ENCODE peak calls at places on chromosomes 5 and 9, in seven cellular contexts. W is IMR-90, B is neuronal stem cell, I is H9, G is mesendoderm, A is mesenchymal stem cell, H is H1. T is an unnamed sample.

GRCh38 chr5:67238191-67238590 is 41.6 kb upstream of the CD180 start:
- DNase-seq in W (peak; percentile 13), H (no peak), I (no peak), G (no peak), A (peak; percentile 69), B (no peak), T (no peak)

GRCh38 chr9:100111235-100111634 is 12.2 kb downstream of the INVS start:
- DNase-seq in W (peak; percentile 98), B (no peak), H (no peak), G (no peak), I (no peak), A (peak; percentile 92), T (no peak)

GRCh38 chr5:80411589-80412219 is 3.8 kb downstream of the ZFYVE16 start:
- DNase-seq in H (no peak), I (no peak), A (peak; percentile 9), B (no peak), W (peak; percentile 7), G (no peak), T (no peak)

GRCh38 chr5:95786821-95787408 is 35.6 kb downstream of the GLRX start:
- DNase-seq in B (no peak), I (no peak), W (peak; percentile 75), A (no peak), H (no peak), G (peak; percentile 60), T (peak; percentile 93)

GRCh38 chr5:91244380-91245073 is 138.6 kb downstream of the ARRDC3 start:
- DNase-seq in G (no peak), A (no peak), H (no peak), B (no peak), I (no peak), W (no peak), T (no peak)

GRCh38 chr5:109516385-109516784 is 106.6 kb upstream of the PJA2 start:
- DNase-seq in B (no peak), I (no peak), A (peak; percentile 62), W (peak; percentile 10), H (no peak), G (no peak), T (no peak)

GRCh38 chr9:4038182-4038723 is 261.6 kb downstream of the GLIS3 start:
- DNase-seq in A (peak; percentile 59), B (no peak), G (no peak), W (peak; percentile 53), I (no peak), H (no peak), T (no peak)

GRCh38 chr5:61163905-61164304 is 1.6 kb upstream of the SMIM15 start:
- DNase-seq in G (no peak), B (no peak), I (no peak), A (no peak), H (no peak), W (no peak), T (no peak)

GRCh38 chr5:79297661-79298060 is 61.7 kb downstream of the JMY start:
- DNase-seq in B (no peak), H (no peak), W (peak; percentile 1), A (no peak), I (no peak), G (peak; percentile 2), T (no peak)

GRCh38 chr9:112872019-112872418 is 18.7 kb downstream of the SLC46A2 start:
- DNase-seq in I (no peak), G (no peak), A (no peak), H (no peak), B (no peak), W (no peak), T (no peak)

GRCh38 chr9:135479469-135480052 is at the start of gene PPP1R26:
- DNase-seq in H (no peak), B (peak; percentile 31), G (no peak), I (no peak), W (no peak), A (no peak), T (no peak)

GRCh38 chr5:101531031-101531430 is 627.9 kb upstream of the ST8SIA4 start:
- DNase-seq in B (no peak), G (no peak), W (no peak), H (no peak), A (no peak), I (no peak), T (no peak)

GRCh38 chr9:69420611-69421270 is 95.7 kb downstream of the ENTREP1 start:
- DNase-seq in H (no peak), B (no peak), W (no peak), I (no peak), A (no peak), G (no peak), T (no peak)

GRCh38 chr9:86175223-86175622 is 75.9 kb upstream of the GOLM1 start:
- DNase-seq in I (no peak), A (no peak), H (no peak), G (no peak), W (no peak), B (no peak), T (no peak)

GRCh38 chr5:179313849-179314521 is 31.3 kb downstream of the ADAMTS2 start:
- DNase-seq in H (no peak), G (no peak), I (no peak), B (no peak), A (no peak), W (peak; percentile 96), T (no peak)

GRCh38 chr5:10709933-10710332 is 51.1 kb downstream of the DAP start:
- DNase-seq in G (no peak), I (no peak), W (no peak), H (no peak), B (no peak), A (no peak), T (no peak)

GRCh38 chr5:81233080-81233634 is at the start of gene CKMT2:
- DNase-seq in G (peak; percentile 86), A (peak; percentile 49), I (peak; percentile 95), B (peak; percentile 40), W (no peak), H (peak; percentile 61), T (peak; percentile 71)

GRCh38 chr5:159850192-159850573 is 66.1 kb upstream of the ADRA1B start:
- DNase-seq in H (no peak), I (no peak), B (no peak), A (no peak), G (no peak), W (peak; percentile 81), T (no peak)

GRCh38 chr9:130962418-130963316 is 23.6 kb upstream of the FIBCD1 start:
- DNase-seq in A (peak; percentile 93), G (peak; percentile 40), I (no peak), B (no peak), W (peak; percentile 95), H (no peak), T (peak; percentile 75)

GRCh38 chr5:98504488-98504887 is 269.0 kb upstream of the RGMB start:
- DNase-seq in A (no peak), W (no peak), G (no peak), I (no peak), H (no peak), B (no peak), T (no peak)

GRCh38 chr9:133581553-133582343 is 27.4 kb downstream of the FAM163B start:
- DNase-seq in G (peak; percentile 75), I (no peak), W (peak; percentile 75), A (peak; percentile 89), B (no peak), H (no peak), T (peak; percentile 29)

GRCh38 chr5:52989781-52990530 is 804 bp downstream of the ITGA2 start:
- DNase-seq in G (peak; percentile 65), A (peak; percentile 62), B (peak; percentile 14), I (peak; percentile 58), H (no peak), W (peak; percentile 60), T (no peak)

GRCh38 chr9:91500509-91501011 is 76.9 kb upstream of the NFIL3 start:
- DNase-seq in G (no peak), A (peak; percentile 92), I (no peak), B (no peak), H (no peak), W (peak; percentile 95), T (no peak)

DNA sequence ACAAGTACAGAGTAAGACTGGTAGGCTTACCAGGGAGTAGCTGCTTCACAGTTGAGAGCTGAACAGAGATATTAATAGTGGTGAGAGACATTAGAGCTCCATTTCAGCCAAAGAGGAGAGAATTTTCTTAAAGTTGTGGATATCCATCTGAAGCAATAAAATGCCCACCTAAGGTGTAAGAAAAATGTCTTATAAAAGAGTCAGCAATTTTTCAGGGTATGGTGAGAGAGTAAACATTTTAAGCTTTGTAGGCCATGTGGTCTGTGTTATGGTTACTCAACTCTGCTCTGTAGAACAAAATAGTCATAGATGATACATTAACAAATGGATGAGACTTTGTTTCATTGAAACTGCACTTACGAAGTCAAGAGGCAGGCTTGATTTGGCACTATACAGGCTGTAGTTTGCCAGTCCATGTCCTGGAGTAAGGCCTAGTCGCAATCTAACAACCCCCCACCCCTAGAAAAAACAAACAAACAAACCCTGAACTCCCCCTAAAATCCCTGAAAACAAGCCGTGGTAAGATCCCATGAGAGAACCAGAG is 945.4 kb upstream of the SEMA6A start:
- DNase-seq in G (no peak), H (no peak), A (no peak), I (no peak), B (no peak), W (no peak), T (no peak)
- H2BK5ac ChIP-seq in G (no peak overlapping the region), H (no peak overlapping the region), A (no peak overlapping the region), I (no peak overlapping the region), B (no peak overlapping the region), W (no peak overlapping the region), T (no peak overlapping the region)

GRCh38 chr5:127298036-127298429 is 7.4 kb downstream of the MEGF10 start:
- DNase-seq in W (no peak), H (no peak), B (no peak), I (no peak), A (no peak), G (no peak), T (no peak)
- H3K18ac ChIP-seq in W (no peak overlapping the region), H (no peak overlapping the region), B (no peak overlapping the region), I (no peak overlapping the region), A (no peak overlapping the region), G (no peak overlapping the region), T (no peak overlapping the region)

DNA sequence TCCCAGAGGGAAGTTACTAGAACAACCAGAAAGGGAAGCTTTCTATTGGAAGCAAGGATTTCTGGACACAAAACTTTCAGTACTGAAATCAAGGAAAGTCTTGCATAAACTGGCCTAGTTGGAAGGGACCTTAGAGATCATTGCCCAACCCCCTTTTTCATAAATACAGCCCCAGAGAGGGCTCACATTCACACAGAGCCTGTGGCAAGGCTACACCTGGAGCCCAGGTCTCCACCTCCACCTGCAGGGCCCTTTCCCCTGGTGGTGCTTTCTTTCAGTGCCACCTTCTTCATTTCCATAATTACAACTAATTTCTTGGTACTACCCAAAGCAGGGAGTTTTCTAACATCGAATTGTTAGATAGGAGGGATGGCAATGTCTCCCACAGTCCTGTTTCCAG is 85.7 kb downstream of the ADRB2 start:
- DNase-seq in G (no peak), W (peak; percentile 18), H (no peak), B (no peak), A (peak; percentile 13), I (no peak), T (no peak)
- H2BK120ac ChIP-seq in G (no peak overlapping the region), W (peak overlapping the region; percentile 94), H (no peak overlapping the region), B (no peak overlapping the region), A (peak overlapping the region; percentile 64), I (no peak overlapping the region), T (no peak overlapping the region)

DNA sequence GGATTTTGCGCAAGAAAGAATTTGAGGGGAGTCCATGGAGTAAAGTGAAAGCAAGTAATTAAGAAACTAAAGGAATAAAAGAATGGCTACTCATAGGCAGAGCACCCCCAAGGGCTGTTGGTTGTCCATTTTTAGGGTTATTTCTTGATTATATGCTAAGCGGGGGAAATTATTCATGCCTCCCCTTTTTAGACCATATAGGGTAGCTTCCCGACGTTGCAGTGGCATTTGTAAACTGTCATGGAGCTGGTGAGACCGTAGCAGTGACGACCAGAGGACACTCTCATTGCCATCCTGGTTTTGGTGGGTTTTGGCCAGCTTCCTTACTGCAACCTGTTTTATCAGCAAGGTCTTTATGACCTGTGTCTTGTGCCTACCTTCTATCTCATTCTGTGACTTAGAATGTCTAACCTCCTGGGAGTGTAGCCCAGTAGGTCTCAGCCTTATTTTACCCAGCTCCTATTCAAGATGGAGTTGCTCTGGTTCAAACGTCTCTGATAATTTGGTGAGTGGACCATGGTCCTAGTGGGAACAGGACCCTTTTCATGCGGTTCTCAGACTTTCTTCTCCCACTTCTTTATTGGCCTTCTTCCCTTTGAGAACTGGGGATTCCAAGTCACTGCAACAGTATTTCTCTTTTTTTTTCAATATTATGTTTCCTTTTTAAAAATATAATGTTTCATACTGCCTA is 1.3 kb upstream of the ERAP1 start:
- DNase-seq in B (no peak), G (no peak), W (no peak), I (no peak), A (no peak), H (no peak), T (no peak)
- H2BK5ac ChIP-seq in B (no peak overlapping the region), G (no peak overlapping the region), W (no peak overlapping the region), I (no peak overlapping the region), A (no peak overlapping the region), H (no peak overlapping the region), T (no peak overlapping the region)

T was measured in trophoblast cell.